ENCODE peak calls at places on chromosome 1, in nine cellular contexts. One of them, this sample, is unnamed.

GRCh38 chr1:207579436-207579799 is 65.5 kb upstream of the CR1L start:
- DNase-seq in T-helper 2 cell: no peak
- DNase-seq in CD4-positive, alpha-beta memory T cell: peak; percentile 35
- DNase-seq in activated effector memory CD4-positive, alpha-beta T cell treated with Interleukin-2 at 50 U/mL for 16 hours: no peak
- DNase-seq in substantia nigra: peak; percentile 48
- DNase-seq in left cardiac atrium: no peak
- DNase-seq in transverse colon: peak; percentile 29
- DNase-seq in C1 segment of cervical spinal cord: no peak
- DNase-seq in NCI-H2029: peak; percentile 21
- DNase-seq in this sample: peak; percentile 71

GRCh38 chr1:209823143-209824041 is 4.4 kb upstream of the UTP25 start:
- DNase-seq in left cardiac atrium: no peak
- DNase-seq in transverse colon: no peak
- DNase-seq in CD4-positive, alpha-beta memory T cell: peak; percentile 54
- DNase-seq in substantia nigra: no peak
- DNase-seq in T-helper 2 cell: no peak
- DNase-seq in NCI-H2029: no peak
- DNase-seq in C1 segment of cervical spinal cord: no peak
- DNase-seq in activated effector memory CD4-positive, alpha-beta T cell treated with Interleukin-2 at 50 U/mL for 16 hours: no peak
- DNase-seq in this sample: no peak

GRCh38 chr1:89286549-89287181 is 14.0 kb upstream of the GBP5 start:
- DNase-seq in C1 segment of cervical spinal cord: no peak
- DNase-seq in T-helper 2 cell: no peak
- DNase-seq in NCI-H2029: peak; percentile 35
- DNase-seq in left cardiac atrium: no peak
- DNase-seq in substantia nigra: no peak
- DNase-seq in transverse colon: no peak
- DNase-seq in activated effector memory CD4-positive, alpha-beta T cell treated with Interleukin-2 at 50 U/mL for 16 hours: no peak
- DNase-seq in CD4-positive, alpha-beta memory T cell: peak; percentile 58
- DNase-seq in this sample: no peak

GRCh38 chr1:38004284-38005101 is 821 bp downstream of the FHL3 start:
- DNase-seq in T-helper 2 cell: no peak
- DNase-seq in transverse colon: no peak
- DNase-seq in substantia nigra: peak; percentile 40
- DNase-seq in activated effector memory CD4-positive, alpha-beta T cell treated with Interleukin-2 at 50 U/mL for 16 hours: no peak
- DNase-seq in CD4-positive, alpha-beta memory T cell: no peak
- DNase-seq in NCI-H2029: no peak
- DNase-seq in left cardiac atrium: no peak
- DNase-seq in C1 segment of cervical spinal cord: no peak
- DNase-seq in this sample: peak; percentile 54

GRCh38 chr1:170623171-170623570 is 40.8 kb upstream of the PRRX1 start:
- DNase-seq in CD4-positive, alpha-beta memory T cell: no peak
- DNase-seq in C1 segment of cervical spinal cord: no peak
- DNase-seq in T-helper 2 cell: no peak
- DNase-seq in left cardiac atrium: no peak
- DNase-seq in substantia nigra: no peak
- DNase-seq in transverse colon: no peak
- DNase-seq in activated effector memory CD4-positive, alpha-beta T cell treated with Interleukin-2 at 50 U/mL for 16 hours: no peak
- DNase-seq in NCI-H2029: no peak
- DNase-seq in this sample: no peak

GRCh38 chr1:229323885-229324553 is 18.8 kb downstream of the CCSAP start:
- DNase-seq in NCI-H2029: no peak
- DNase-seq in activated effector memory CD4-positive, alpha-beta T cell treated with Interleukin-2 at 50 U/mL for 16 hours: no peak
- DNase-seq in C1 segment of cervical spinal cord: no peak
- DNase-seq in left cardiac atrium: no peak
- DNase-seq in transverse colon: no peak
- DNase-seq in CD4-positive, alpha-beta memory T cell: no peak
- DNase-seq in T-helper 2 cell: no peak
- DNase-seq in substantia nigra: no peak
- DNase-seq in this sample: no peak

GRCh38 chr1:47224676-47225399 is 7.2 kb downstream of the TAL1 start:
- DNase-seq in activated effector memory CD4-positive, alpha-beta T cell treated with Interleukin-2 at 50 U/mL for 16 hours: no peak
- DNase-seq in T-helper 2 cell: no peak
- DNase-seq in NCI-H2029: no peak
- DNase-seq in CD4-positive, alpha-beta memory T cell: no peak
- DNase-seq in C1 segment of cervical spinal cord: no peak
- DNase-seq in left cardiac atrium: no peak
- DNase-seq in transverse colon: no peak
- DNase-seq in substantia nigra: no peak
- DNase-seq in this sample: no peak

GRCh38 chr1:10724052-10724494 is 72.4 kb downstream of the CASZ1 start:
- DNase-seq in activated effector memory CD4-positive, alpha-beta T cell treated with Interleukin-2 at 50 U/mL for 16 hours: no peak
- DNase-seq in transverse colon: peak; percentile 49
- DNase-seq in NCI-H2029: peak; percentile 85
- DNase-seq in left cardiac atrium: peak; percentile 69
- DNase-seq in substantia nigra: no peak
- DNase-seq in CD4-positive, alpha-beta memory T cell: no peak
- DNase-seq in T-helper 2 cell: no peak
- DNase-seq in C1 segment of cervical spinal cord: no peak
- DNase-seq in this sample: no peak

GRCh38 chr1:25566186-25566729 is 22.9 kb downstream of the LDLRAP1 start:
- DNase-seq in activated effector memory CD4-positive, alpha-beta T cell treated with Interleukin-2 at 50 U/mL for 16 hours: no peak
- DNase-seq in C1 segment of cervical spinal cord: no peak
- DNase-seq in left cardiac atrium: no peak
- DNase-seq in CD4-positive, alpha-beta memory T cell: no peak
- DNase-seq in T-helper 2 cell: no peak
- DNase-seq in transverse colon: no peak
- DNase-seq in NCI-H2029: no peak
- DNase-seq in substantia nigra: no peak
- DNase-seq in this sample: no peak

GRCh38 chr1:23930861-23931471 is 17.8 kb upstream of the CNR2 start:
- DNase-seq in C1 segment of cervical spinal cord: no peak
- DNase-seq in substantia nigra: no peak
- DNase-seq in left cardiac atrium: no peak
- DNase-seq in transverse colon: no peak
- DNase-seq in NCI-H2029: no peak
- DNase-seq in CD4-positive, alpha-beta memory T cell: no peak
- DNase-seq in activated effector memory CD4-positive, alpha-beta T cell treated with Interleukin-2 at 50 U/mL for 16 hours: no peak
- DNase-seq in T-helper 2 cell: no peak
- DNase-seq in this sample: no peak

GRCh38 chr1:36446261-36446660 is 4.0 kb downstream of the OSCP1 start:
- DNase-seq in CD4-positive, alpha-beta memory T cell: no peak
- DNase-seq in substantia nigra: no peak
- DNase-seq in activated effector memory CD4-positive, alpha-beta T cell treated with Interleukin-2 at 50 U/mL for 16 hours: no peak
- DNase-seq in T-helper 2 cell: no peak
- DNase-seq in transverse colon: no peak
- DNase-seq in left cardiac atrium: no peak
- DNase-seq in NCI-H2029: no peak
- DNase-seq in C1 segment of cervical spinal cord: no peak
- DNase-seq in this sample: peak; percentile 55

GRCh38 chr1:59609245-59609644 is 205.5 kb upstream of the HOOK1 start:
- DNase-seq in NCI-H2029: no peak
- DNase-seq in CD4-positive, alpha-beta memory T cell: no peak
- DNase-seq in T-helper 2 cell: no peak
- DNase-seq in left cardiac atrium: no peak
- DNase-seq in activated effector memory CD4-positive, alpha-beta T cell treated with Interleukin-2 at 50 U/mL for 16 hours: no peak
- DNase-seq in substantia nigra: no peak
- DNase-seq in C1 segment of cervical spinal cord: no peak
- DNase-seq in transverse colon: no peak
- DNase-seq in this sample: no peak

GRCh38 chr1:7549277-7549676 is 221.8 kb upstream of the VAMP3 start:
- DNase-seq in transverse colon: no peak
- DNase-seq in activated effector memory CD4-positive, alpha-beta T cell treated with Interleukin-2 at 50 U/mL for 16 hours: no peak
- DNase-seq in NCI-H2029: no peak
- DNase-seq in CD4-positive, alpha-beta memory T cell: no peak
- DNase-seq in substantia nigra: no peak
- DNase-seq in T-helper 2 cell: no peak
- DNase-seq in C1 segment of cervical spinal cord: no peak
- DNase-seq in left cardiac atrium: peak; percentile 20
- DNase-seq in this sample: no peak

GRCh38 chr1:12067900-12068821 is 5.1 kb downstream of the TNFRSF8 start:
- DNase-seq in NCI-H2029: no peak
- DNase-seq in left cardiac atrium: peak; percentile 51
- DNase-seq in T-helper 2 cell: peak; percentile 22
- DNase-seq in CD4-positive, alpha-beta memory T cell: no peak
- DNase-seq in C1 segment of cervical spinal cord: no peak
- DNase-seq in activated effector memory CD4-positive, alpha-beta T cell treated with Interleukin-2 at 50 U/mL for 16 hours: no peak
- DNase-seq in transverse colon: no peak
- DNase-seq in substantia nigra: no peak
- DNase-seq in this sample: no peak

GRCh38 chr1:61403863-61404615 is 320.9 kb downstream of the TM2D1 start:
- DNase-seq in CD4-positive, alpha-beta memory T cell: no peak
- DNase-seq in T-helper 2 cell: no peak
- DNase-seq in substantia nigra: no peak
- DNase-seq in left cardiac atrium: no peak
- DNase-seq in activated effector memory CD4-positive, alpha-beta T cell treated with Interleukin-2 at 50 U/mL for 16 hours: no peak
- DNase-seq in NCI-H2029: no peak
- DNase-seq in transverse colon: no peak
- DNase-seq in C1 segment of cervical spinal cord: no peak
- DNase-seq in this sample: no peak

GRCh38 chr1:91876751-91877573 is 9.0 kb downstream of the TGFBR3 start:
- DNase-seq in activated effector memory CD4-positive, alpha-beta T cell treated with Interleukin-2 at 50 U/mL for 16 hours: no peak
- DNase-seq in transverse colon: no peak
- DNase-seq in T-helper 2 cell: no peak
- DNase-seq in substantia nigra: no peak
- DNase-seq in left cardiac atrium: no peak
- DNase-seq in NCI-H2029: no peak
- DNase-seq in C1 segment of cervical spinal cord: no peak
- DNase-seq in CD4-positive, alpha-beta memory T cell: no peak
- DNase-seq in this sample: no peak

GRCh38 chr1:151514366-151514765 is 3.2 kb downstream of the CGN start:
- DNase-seq in substantia nigra: no peak
- DNase-seq in CD4-positive, alpha-beta memory T cell: no peak
- DNase-seq in C1 segment of cervical spinal cord: no peak
- DNase-seq in T-helper 2 cell: no peak
- DNase-seq in transverse colon: no peak
- DNase-seq in left cardiac atrium: no peak
- DNase-seq in NCI-H2029: peak; percentile 37
- DNase-seq in activated effector memory CD4-positive, alpha-beta T cell treated with Interleukin-2 at 50 U/mL for 16 hours: no peak
- DNase-seq in this sample: no peak

GRCh38 chr1:40178200-40178599 is 17.0 kb downstream of the RLF start:
- DNase-seq in CD4-positive, alpha-beta memory T cell: no peak
- DNase-seq in activated effector memory CD4-positive, alpha-beta T cell treated with Interleukin-2 at 50 U/mL for 16 hours: no peak
- DNase-seq in NCI-H2029: no peak
- DNase-seq in substantia nigra: no peak
- DNase-seq in C1 segment of cervical spinal cord: no peak
- DNase-seq in left cardiac atrium: no peak
- DNase-seq in transverse colon: no peak
- DNase-seq in T-helper 2 cell: no peak
- DNase-seq in this sample: no peak

GRCh38 chr1:117146570-117147340 is 25.2 kb upstream of the TRIM45 start:
- DNase-seq in NCI-H2029: no peak
- DNase-seq in substantia nigra: no peak
- DNase-seq in T-helper 2 cell: no peak
- DNase-seq in activated effector memory CD4-positive, alpha-beta T cell treated with Interleukin-2 at 50 U/mL for 16 hours: no peak
- DNase-seq in left cardiac atrium: peak; percentile 32
- DNase-seq in C1 segment of cervical spinal cord: no peak
- DNase-seq in transverse colon: no peak
- DNase-seq in CD4-positive, alpha-beta memory T cell: no peak
- DNase-seq in this sample: no peak

GRCh38 chr1:13760921-13761320 is 60.9 kb downstream of the PRDM2 start:
- DNase-seq in NCI-H2029: no peak
- DNase-seq in C1 segment of cervical spinal cord: no peak
- DNase-seq in transverse colon: no peak
- DNase-seq in CD4-positive, alpha-beta memory T cell: no peak
- DNase-seq in left cardiac atrium: no peak
- DNase-seq in activated effector memory CD4-positive, alpha-beta T cell treated with Interleukin-2 at 50 U/mL for 16 hours: no peak
- DNase-seq in substantia nigra: no peak
- DNase-seq in T-helper 2 cell: no peak
- DNase-seq in this sample: no peak

GRCh38 chr1:115089443-115090340 is at the start of gene TSPAN2:
- DNase-seq in NCI-H2029: no peak
- DNase-seq in activated effector memory CD4-positive, alpha-beta T cell treated with Interleukin-2 at 50 U/mL for 16 hours: peak; percentile 49
- DNase-seq in CD4-positive, alpha-beta memory T cell: peak; percentile 62
- DNase-seq in T-helper 2 cell: peak; percentile 57
- DNase-seq in transverse colon: peak; percentile 78
- DNase-seq in left cardiac atrium: peak; percentile 86
- DNase-seq in C1 segment of cervical spinal cord: no peak
- DNase-seq in substantia nigra: no peak
- DNase-seq in this sample: peak; percentile 85

GRCh38 chr1:154784924-154785531 is 85.1 kb downstream of the KCNN3 start:
- DNase-seq in left cardiac atrium: peak; percentile 61
- DNase-seq in transverse colon: no peak
- DNase-seq in T-helper 2 cell: peak; percentile 15
- DNase-seq in substantia nigra: no peak
- DNase-seq in NCI-H2029: no peak
- DNase-seq in activated effector memory CD4-positive, alpha-beta T cell treated with Interleukin-2 at 50 U/mL for 16 hours: peak; percentile 7
- DNase-seq in CD4-positive, alpha-beta memory T cell: peak; percentile 68
- DNase-seq in C1 segment of cervical spinal cord: no peak
- DNase-seq in this sample: no peak

GRCh38 chr1:182768973-182769372 is 20.6 kb upstream of the NPL start:
- DNase-seq in NCI-H2029: no peak
- DNase-seq in C1 segment of cervical spinal cord: no peak
- DNase-seq in left cardiac atrium: no peak
- DNase-seq in substantia nigra: no peak
- DNase-seq in T-helper 2 cell: no peak
- DNase-seq in CD4-positive, alpha-beta memory T cell: no peak
- DNase-seq in transverse colon: no peak
- DNase-seq in activated effector memory CD4-positive, alpha-beta T cell treated with Interleukin-2 at 50 U/mL for 16 hours: no peak
- DNase-seq in this sample: no peak

GRCh38 chr1:114157275-114157660 is 3.6 kb upstream of the SYT6 start:
- DNase-seq in transverse colon: no peak
- DNase-seq in left cardiac atrium: no peak
- DNase-seq in C1 segment of cervical spinal cord: no peak
- DNase-seq in T-helper 2 cell: no peak
- DNase-seq in CD4-positive, alpha-beta memory T cell: no peak
- DNase-seq in activated effector memory CD4-positive, alpha-beta T cell treated with Interleukin-2 at 50 U/mL for 16 hours: no peak
- DNase-seq in substantia nigra: no peak
- DNase-seq in NCI-H2029: no peak
- DNase-seq in this sample: no peak

GRCh38 chr1:6007318-6008083 is 15.3 kb upstream of the NPHP4 start:
- DNase-seq in left cardiac atrium: no peak
- DNase-seq in substantia nigra: no peak
- DNase-seq in CD4-positive, alpha-beta memory T cell: peak; percentile 35
- DNase-seq in NCI-H2029: no peak
- DNase-seq in C1 segment of cervical spinal cord: no peak
- DNase-seq in transverse colon: no peak
- DNase-seq in T-helper 2 cell: no peak
- DNase-seq in activated effector memory CD4-positive, alpha-beta T cell treated with Interleukin-2 at 50 U/mL for 16 hours: no peak
- DNase-seq in this sample: no peak

GRCh38 chr1:147673401-147673800 is 3.1 kb upstream of the ACP6 start:
- DNase-seq in C1 segment of cervical spinal cord: no peak
- DNase-seq in activated effector memory CD4-positive, alpha-beta T cell treated with Interleukin-2 at 50 U/mL for 16 hours: no peak
- DNase-seq in transverse colon: no peak
- DNase-seq in substantia nigra: no peak
- DNase-seq in left cardiac atrium: no peak
- DNase-seq in T-helper 2 cell: no peak
- DNase-seq in NCI-H2029: no peak
- DNase-seq in CD4-positive, alpha-beta memory T cell: no peak
- DNase-seq in this sample: no peak

GRCh38 chr1:182080955-182081582 is 19.6 kb upstream of the ZNF648 start:
- DNase-seq in transverse colon: no peak
- DNase-seq in left cardiac atrium: no peak
- DNase-seq in substantia nigra: no peak
- DNase-seq in C1 segment of cervical spinal cord: no peak
- DNase-seq in NCI-H2029: peak; percentile 2
- DNase-seq in activated effector memory CD4-positive, alpha-beta T cell treated with Interleukin-2 at 50 U/mL for 16 hours: no peak
- DNase-seq in CD4-positive, alpha-beta memory T cell: peak; percentile 29
- DNase-seq in T-helper 2 cell: no peak
- DNase-seq in this sample: no peak

GRCh38 chr1:7334475-7335035 is 436.5 kb upstream of the VAMP3 start:
- DNase-seq in NCI-H2029: peak; percentile 46
- DNase-seq in transverse colon: peak; percentile 62
- DNase-seq in activated effector memory CD4-positive, alpha-beta T cell treated with Interleukin-2 at 50 U/mL for 16 hours: no peak
- DNase-seq in left cardiac atrium: no peak
- DNase-seq in C1 segment of cervical spinal cord: no peak
- DNase-seq in substantia nigra: no peak
- DNase-seq in T-helper 2 cell: no peak
- DNase-seq in CD4-positive, alpha-beta memory T cell: no peak
- DNase-seq in this sample: no peak

GRCh38 chr1:43383449-43383848 is 6.2 kb downstream of the MED8 start:
- DNase-seq in activated effector memory CD4-positive, alpha-beta T cell treated with Interleukin-2 at 50 U/mL for 16 hours: no peak
- DNase-seq in transverse colon: no peak
- DNase-seq in NCI-H2029: no peak
- DNase-seq in left cardiac atrium: no peak
- DNase-seq in CD4-positive, alpha-beta memory T cell: no peak
- DNase-seq in T-helper 2 cell: no peak
- DNase-seq in substantia nigra: peak; percentile 36
- DNase-seq in C1 segment of cervical spinal cord: no peak
- DNase-seq in this sample: no peak

This sample was measured in ecto neural progenitor cell.